ENCODE peak calls at places on chromosomes 13 and 19, in seven cellular contexts. N, G, W, F, K, P and D are unnamed samples.

GRCh38 chr19:30350995-30351394 is 21.2 kb upstream of the ZNF536 start:
- DNase-seq in N (no peak), G (no peak), W (no peak), F (no peak), K (no peak), P (no peak), D (no peak)

GRCh38 chr13:48448963-48449614 is 36.2 kb upstream of the LPAR6 start:
- DNase-seq in N (no peak), G (no peak), W (peak; percentile 80), F (no peak), K (no peak), P (no peak), D (no peak)

GRCh38 chr19:30649934-30650614 is 277.9 kb downstream of the ZNF536 start:
- DNase-seq in N (peak; percentile 41), G (peak; percentile 72), W (peak; percentile 51), F (no peak), K (peak; percentile 48), P (no peak), D (peak; percentile 70)

GRCh38 chr13:48976677-48977625 is 1.2 kb downstream of the FNDC3A start:
- DNase-seq in N (peak; percentile 87), G (peak; percentile 3), W (no peak), F (no peak), K (no peak), P (peak; percentile 33), D (peak; percentile 75)

GRCh38 chr13:36858285-36858684 is 39.3 kb downstream of the RFXAP start:
- DNase-seq in N (no peak), G (peak; percentile 53), W (peak; percentile 65), F (no peak), K (peak; percentile 11), P (no peak), D (no peak)

GRCh38 chr13:29049524-29049923 is 229.4 kb downstream of the MTUS2 start:
- DNase-seq in N (no peak), G (no peak), W (no peak), F (no peak), K (no peak), P (no peak), D (no peak)

GRCh38 chr19:48674216-48674809 is 1.5 kb upstream of the NTN5 start:
- DNase-seq in N (no peak), G (no peak), W (no peak), F (no peak), K (no peak), P (no peak), D (no peak)

GRCh38 chr13:43444085-43444484 is 342.7 kb downstream of the ENOX1 start:
- DNase-seq in N (no peak), G (no peak), W (peak; percentile 2), F (no peak), K (no peak), P (no peak), D (no peak)

GRCh38 chr13:23848639-23849282 is 40.4 kb downstream of the MIPEP start:
- DNase-seq in N (no peak), G (no peak), W (no peak), F (no peak), K (no peak), P (no peak), D (no peak)

GRCh38 chr13:87356314-87356713 is 314.9 kb upstream of the SLITRK5 start:
- DNase-seq in N (no peak), G (no peak), W (no peak), F (no peak), K (no peak), P (no peak), D (no peak)

GRCh38 chr13:110138009-110138699 is 168.8 kb downstream of the COL4A1 start:
- DNase-seq in N (peak; percentile 77), G (peak; percentile 66), W (peak; percentile 79), F (peak; percentile 79), K (peak; percentile 21), P (no peak), D (peak; percentile 53)

GRCh38 chr13:79782541-79783216 is 301.7 kb downstream of the NDFIP2 start:
- DNase-seq in N (peak; percentile 79), G (no peak), W (peak; percentile 77), F (no peak), K (no peak), P (no peak), D (peak; percentile 30)

GRCh38 chr13:26983533-26984315 is 187.9 kb downstream of the USP12 start:
- DNase-seq in N (no peak), G (no peak), W (no peak), F (no peak), K (no peak), P (no peak), D (no peak)

GRCh38 chr19:47853003-47853402 is 6.0 kb upstream of the TPRX2 start:
- DNase-seq in N (no peak), G (no peak), W (no peak), F (no peak), K (no peak), P (no peak), D (no peak)

DNA sequence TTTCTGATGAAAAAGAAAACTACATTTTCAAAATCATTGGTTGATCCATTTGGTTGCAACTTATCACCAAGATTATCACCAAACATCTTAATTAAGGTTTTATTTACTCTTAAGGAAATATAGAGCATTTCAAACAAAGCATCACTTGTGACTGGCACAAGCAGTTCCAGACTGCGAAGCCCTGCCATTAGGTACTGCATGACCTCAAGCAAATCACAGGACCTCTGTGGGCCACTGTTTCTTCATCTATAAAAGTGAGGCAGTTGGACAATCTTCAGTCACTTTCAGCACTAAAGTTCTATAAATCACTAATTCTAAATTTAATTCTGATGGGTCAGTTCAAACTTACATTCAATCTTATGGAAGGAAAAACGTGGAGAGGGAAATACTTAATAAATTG is 2.0 kb downstream of the ELF1 start:
- DNase-seq in N (peak; percentile 43), G (peak; percentile 41), W (no peak), F (no peak), K (no peak), P (no peak), D (peak; percentile 37)
- TF ChIP-seq POLR2A in N (peak; percentile 5), G (no peak), W (no peak), F (no peak), K (no peak), P (no peak), D (no peak)

GRCh38 chr19:39409886-39410619 is 2.4 kb upstream of the PLEKHG2 start:
- DNase-seq in N (peak; percentile 61), G (peak; percentile 75), W (no peak), F (peak; percentile 83), K (peak; percentile 43), P (no peak), D (peak; percentile 84)
- TF ChIP-seq POLR2A in N (peak; percentile 22), G (peak; percentile 33), W (peak; percentile 97), F (peak; percentile 75), K (peak; percentile 82), P (no peak), D (no peak)

GRCh38 chr19:56314584-56315075 is at the start of gene ZSCAN5A:
- DNase-seq in N (peak; percentile 98), G (peak; percentile 97), W (peak; percentile 91), F (peak; percentile 100), K (peak; percentile 99), P (peak; percentile 97), D (peak; percentile 98)

GRCh38 chr19:56312787-56313343 is 1.8 kb downstream of the ZSCAN5A start:
- DNase-seq in N (no peak), G (no peak), W (no peak), F (no peak), K (no peak), P (no peak), D (no peak)

GRCh38 chr19:56316728-56317127 is 2.1 kb upstream of the ZSCAN5A start:
- DNase-seq in N (no peak), G (no peak), W (no peak), F (no peak), K (no peak), P (no peak), D (no peak)

GRCh38 chr19:56314018-56314583 is 538 bp downstream of the ZSCAN5A start:
- DNase-seq in N (no peak), G (no peak), W (peak; percentile 22), F (no peak), K (no peak), P (no peak), D (no peak)

DNA sequence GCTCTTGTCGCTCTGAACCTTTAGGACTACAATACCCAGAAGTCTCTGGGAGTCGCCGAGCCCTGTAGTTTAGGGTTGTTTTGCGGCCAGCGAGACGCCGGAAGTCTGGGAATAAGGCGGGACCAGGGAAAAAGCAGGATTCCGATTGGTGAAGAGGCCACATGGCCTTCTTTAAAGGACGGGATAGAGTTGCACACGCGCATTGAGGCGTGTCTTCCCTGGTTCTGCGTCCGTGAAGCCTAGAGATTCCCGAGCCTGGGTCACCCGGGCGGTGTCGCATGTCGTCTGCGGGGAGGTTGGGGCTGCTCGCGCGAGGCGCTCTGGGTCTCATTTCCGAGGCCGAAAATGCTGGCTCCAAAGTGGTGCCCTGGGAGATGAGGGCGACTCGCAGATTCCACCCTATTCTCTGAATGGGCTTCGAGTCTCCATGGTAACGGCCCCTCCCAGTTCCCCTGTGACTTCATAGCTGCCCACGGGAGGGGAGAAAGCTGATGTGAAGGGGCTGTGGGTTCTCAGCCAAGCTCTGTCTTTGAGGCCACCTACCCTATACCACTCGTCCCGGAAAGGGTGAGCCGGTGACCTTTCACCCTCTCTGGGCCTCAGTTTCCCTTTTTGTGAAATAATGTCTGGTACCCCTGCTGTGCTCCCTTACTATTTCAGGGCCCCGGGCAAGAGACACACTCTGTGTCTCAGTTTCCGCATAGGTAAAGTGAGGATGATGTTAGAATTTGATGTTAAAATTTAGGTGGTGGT is 613 bp upstream of the ZSCAN5A start:
- DNase-seq in N (peak; percentile 95), G (peak; percentile 99), W (peak; percentile 98), F (peak; percentile 90), K (peak; percentile 92), P (peak; percentile 68), D (peak; percentile 98)
- TF ChIP-seq POLR2A in N (peak; percentile 62), G (peak; percentile 86), W (no peak), F (peak; percentile 30), K (no peak), P (no peak), D (no peak)

GRCh38 chr19:51904331-51905165 is at the start of gene ZNF649:
- DNase-seq in N (peak; percentile 87), G (peak; percentile 70), W (peak; percentile 84), F (peak; percentile 83), K (peak; percentile 89), P (peak; percentile 25), D (peak; percentile 92)
- TF ChIP-seq POLR2A in N (peak; percentile 43), G (no peak), W (no peak), F (peak; percentile 26), K (peak; percentile 90), P (no peak), D (no peak)

DNA sequence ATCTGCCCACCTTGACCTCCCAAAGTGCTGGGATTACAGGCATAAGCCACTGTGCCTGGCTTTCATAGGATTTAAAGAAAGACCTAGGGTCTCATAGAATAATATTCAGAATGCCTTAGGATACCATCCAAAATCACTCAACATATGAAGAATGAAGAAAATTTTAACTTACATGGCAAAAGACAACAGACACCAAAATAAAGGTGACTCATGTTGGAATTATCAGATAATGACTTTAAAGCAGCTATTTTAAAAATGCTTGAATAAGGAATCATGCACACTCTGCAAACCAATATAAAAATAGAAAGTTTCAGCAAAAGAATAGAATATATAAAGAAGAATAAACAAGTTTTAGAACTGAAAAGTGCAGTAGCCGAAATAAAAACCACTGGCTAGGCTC is 29.3 kb downstream of the ZNF566 start:
- DNase-seq in N (no peak), G (no peak), W (peak; percentile 29), F (no peak), K (no peak), P (no peak), D (no peak)
- TF ChIP-seq POLR2A in N (no peak), G (no peak), W (no peak), F (no peak), K (no peak), P (no peak), D (no peak)